ENCODE peak calls at places on chromosomes 12 and 14, in nine cellular contexts. One of them, this sample, is unnamed.

GRCh38 chr14:102927878-102928411 is 5.5 kb downstream of the AMN start:
- DNase-seq in esophagus squamous epithelium: no peak
- DNase-seq in suprapubic skin: no peak
- DNase-seq in cardiac fibroblast: no peak
- DNase-seq in GM20000: no peak
- DNase-seq in left ventricle myocardium inferior: no peak
- DNase-seq in AG10803: no peak
- DNase-seq in pancreas: no peak
- DNase-seq in mammary epithelial cell: no peak
- DNase-seq in this sample: peak; percentile 59

GRCh38 chr14:31941487-31941886 is 135.6 kb upstream of the ARHGAP5 start:
- DNase-seq in esophagus squamous epithelium: no peak
- DNase-seq in suprapubic skin: no peak
- DNase-seq in cardiac fibroblast: no peak
- DNase-seq in GM20000: no peak
- DNase-seq in left ventricle myocardium inferior: no peak
- DNase-seq in AG10803: no peak
- DNase-seq in pancreas: no peak
- DNase-seq in mammary epithelial cell: no peak
- DNase-seq in this sample: no peak

GRCh38 chr14:58628381-58628780 is 9.4 kb upstream of the DACT1 start:
- DNase-seq in esophagus squamous epithelium: no peak
- DNase-seq in suprapubic skin: no peak
- DNase-seq in cardiac fibroblast: no peak
- DNase-seq in GM20000: no peak
- DNase-seq in left ventricle myocardium inferior: no peak
- DNase-seq in AG10803: no peak
- DNase-seq in pancreas: no peak
- DNase-seq in mammary epithelial cell: no peak
- DNase-seq in this sample: peak; percentile 75

GRCh38 chr12:85029456-85029855 is 6.6 kb downstream of the TSPAN19 start:
- DNase-seq in esophagus squamous epithelium: no peak
- DNase-seq in suprapubic skin: no peak
- DNase-seq in cardiac fibroblast: peak; percentile 44
- DNase-seq in GM20000: peak; percentile 10
- DNase-seq in left ventricle myocardium inferior: no peak
- DNase-seq in AG10803: peak; percentile 36
- DNase-seq in pancreas: no peak
- DNase-seq in mammary epithelial cell: peak; percentile 14
- DNase-seq in this sample: no peak

GRCh38 chr14:105905456-105905855 is 379.1 kb downstream of the TMEM121 start:
- DNase-seq in esophagus squamous epithelium: no peak
- DNase-seq in suprapubic skin: no peak
- DNase-seq in cardiac fibroblast: no peak
- DNase-seq in GM20000: no peak
- DNase-seq in left ventricle myocardium inferior: no peak
- DNase-seq in AG10803: no peak
- DNase-seq in pancreas: no peak
- DNase-seq in mammary epithelial cell: no peak
- DNase-seq in this sample: no peak

GRCh38 chr14:35400707-35401421 is 3.7 kb downstream of the NFKBIA start:
- DNase-seq in esophagus squamous epithelium: no peak
- DNase-seq in suprapubic skin: no peak
- DNase-seq in cardiac fibroblast: no peak
- DNase-seq in GM20000: no peak
- DNase-seq in left ventricle myocardium inferior: no peak
- DNase-seq in AG10803: no peak
- DNase-seq in pancreas: no peak
- DNase-seq in mammary epithelial cell: peak; percentile 68
- DNase-seq in this sample: no peak

GRCh38 chr12:122989874-122990400 is 9.5 kb downstream of the ARL6IP4 start:
- DNase-seq in esophagus squamous epithelium: no peak
- DNase-seq in suprapubic skin: no peak
- DNase-seq in cardiac fibroblast: no peak
- DNase-seq in GM20000: peak; percentile 27
- DNase-seq in left ventricle myocardium inferior: no peak
- DNase-seq in AG10803: no peak
- DNase-seq in pancreas: no peak
- DNase-seq in mammary epithelial cell: no peak
- DNase-seq in this sample: no peak

GRCh38 chr12:96985515-96986362 is 78.7 kb downstream of the NEDD1 start:
- DNase-seq in esophagus squamous epithelium: no peak
- DNase-seq in suprapubic skin: no peak
- DNase-seq in cardiac fibroblast: peak; percentile 18
- DNase-seq in GM20000: peak; percentile 79
- DNase-seq in left ventricle myocardium inferior: no peak
- DNase-seq in AG10803: no peak
- DNase-seq in pancreas: peak; percentile 82
- DNase-seq in mammary epithelial cell: no peak
- DNase-seq in this sample: peak; percentile 84

GRCh38 chr14:58978336-58978735 is 210.1 kb upstream of the DAAM1 start:
- DNase-seq in esophagus squamous epithelium: no peak
- DNase-seq in suprapubic skin: no peak
- DNase-seq in cardiac fibroblast: peak; percentile 83
- DNase-seq in GM20000: no peak
- DNase-seq in left ventricle myocardium inferior: peak; percentile 64
- DNase-seq in AG10803: peak; percentile 41
- DNase-seq in pancreas: no peak
- DNase-seq in mammary epithelial cell: no peak
- DNase-seq in this sample: no peak

GRCh38 chr12:109255377-109255776 is 53.7 kb downstream of the FOXN4 start:
- DNase-seq in esophagus squamous epithelium: no peak
- DNase-seq in suprapubic skin: no peak
- DNase-seq in cardiac fibroblast: peak; percentile 69
- DNase-seq in GM20000: no peak
- DNase-seq in left ventricle myocardium inferior: no peak
- DNase-seq in AG10803: peak; percentile 32
- DNase-seq in pancreas: no peak
- DNase-seq in mammary epithelial cell: no peak
- DNase-seq in this sample: no peak

GRCh38 chr12:111754671-111755070 is 12.1 kb upstream of the ALDH2 start:
- DNase-seq in esophagus squamous epithelium: no peak
- DNase-seq in suprapubic skin: no peak
- DNase-seq in cardiac fibroblast: no peak
- DNase-seq in GM20000: no peak
- DNase-seq in left ventricle myocardium inferior: peak; percentile 66
- DNase-seq in AG10803: no peak
- DNase-seq in pancreas: no peak
- DNase-seq in mammary epithelial cell: no peak
- DNase-seq in this sample: no peak

GRCh38 chr12:27572486-27573255 is 48.7 kb downstream of the PPFIBP1 start:
- DNase-seq in esophagus squamous epithelium: no peak
- DNase-seq in suprapubic skin: no peak
- DNase-seq in cardiac fibroblast: peak; percentile 47
- DNase-seq in GM20000: no peak
- DNase-seq in left ventricle myocardium inferior: no peak
- DNase-seq in AG10803: peak; percentile 64
- DNase-seq in pancreas: no peak
- DNase-seq in mammary epithelial cell: no peak
- DNase-seq in this sample: no peak

GRCh38 chr12:15688202-15688736 is 100.9 kb downstream of the EPS8 start:
- DNase-seq in esophagus squamous epithelium: no peak
- DNase-seq in suprapubic skin: peak; percentile 74
- DNase-seq in cardiac fibroblast: peak; percentile 63
- DNase-seq in GM20000: no peak
- DNase-seq in left ventricle myocardium inferior: peak; percentile 60
- DNase-seq in AG10803: no peak
- DNase-seq in pancreas: no peak
- DNase-seq in mammary epithelial cell: no peak
- DNase-seq in this sample: peak; percentile 56

GRCh38 chr14:74508292-74508731 is 14.7 kb downstream of the ISCA2 start:
- DNase-seq in esophagus squamous epithelium: no peak
- DNase-seq in suprapubic skin: no peak
- DNase-seq in cardiac fibroblast: peak; percentile 20
- DNase-seq in GM20000: no peak
- DNase-seq in left ventricle myocardium inferior: no peak
- DNase-seq in AG10803: no peak
- DNase-seq in pancreas: no peak
- DNase-seq in mammary epithelial cell: no peak
- DNase-seq in this sample: peak; percentile 90

GRCh38 chr14:74508844-74509428 is 15.4 kb downstream of the ISCA2 start:
- DNase-seq in esophagus squamous epithelium: no peak
- DNase-seq in suprapubic skin: no peak
- DNase-seq in cardiac fibroblast: no peak
- DNase-seq in GM20000: no peak
- DNase-seq in left ventricle myocardium inferior: no peak
- DNase-seq in AG10803: no peak
- DNase-seq in pancreas: peak; percentile 52
- DNase-seq in mammary epithelial cell: no peak
- DNase-seq in this sample: no peak

GRCh38 chr14:74507085-74507484 is 13.5 kb downstream of the ISCA2 start:
- DNase-seq in esophagus squamous epithelium: no peak
- DNase-seq in suprapubic skin: no peak
- DNase-seq in cardiac fibroblast: no peak
- DNase-seq in GM20000: no peak
- DNase-seq in left ventricle myocardium inferior: no peak
- DNase-seq in AG10803: no peak
- DNase-seq in pancreas: no peak
- DNase-seq in mammary epithelial cell: no peak
- DNase-seq in this sample: no peak

GRCh38 chr14:74506408-74506807 is 12.8 kb downstream of the ISCA2 start:
- DNase-seq in esophagus squamous epithelium: no peak
- DNase-seq in suprapubic skin: no peak
- DNase-seq in cardiac fibroblast: no peak
- DNase-seq in GM20000: no peak
- DNase-seq in left ventricle myocardium inferior: no peak
- DNase-seq in AG10803: no peak
- DNase-seq in pancreas: no peak
- DNase-seq in mammary epithelial cell: no peak
- DNase-seq in this sample: no peak

DNA sequence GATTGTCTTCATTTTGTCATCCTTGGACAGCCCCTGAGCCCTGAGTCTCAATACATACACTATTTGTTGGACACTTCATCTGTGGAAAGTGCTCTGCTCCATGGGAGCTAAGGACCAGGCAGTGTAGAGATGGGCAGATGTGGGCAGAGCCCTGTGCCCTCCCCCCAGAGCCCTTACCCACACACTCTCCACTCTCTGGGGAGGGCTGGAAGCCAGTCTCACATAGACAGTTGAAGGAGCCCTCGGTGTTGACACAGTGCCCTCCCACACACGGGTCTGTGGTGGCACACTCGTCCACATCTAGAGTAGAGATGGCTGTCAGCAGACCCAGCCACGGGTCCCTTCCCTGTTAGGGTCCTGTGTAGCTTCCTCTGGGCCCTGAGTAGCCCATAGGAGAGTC is 14.2 kb downstream of the ISCA2 start:
- DNase-seq in esophagus squamous epithelium: no peak
- DNase-seq in suprapubic skin: no peak
- DNase-seq in cardiac fibroblast: no peak
- DNase-seq in GM20000: no peak
- DNase-seq in left ventricle myocardium inferior: no peak
- DNase-seq in AG10803: no peak
- DNase-seq in pancreas: no peak
- DNase-seq in mammary epithelial cell: no peak
- DNase-seq in this sample: no peak
- TF ChIP-seq CTCF in esophagus squamous epithelium: no peak
- TF ChIP-seq CTCF in suprapubic skin: no peak
- TF ChIP-seq CTCF in cardiac fibroblast: no peak
- TF ChIP-seq CTCF in GM20000: no peak
- TF ChIP-seq CTCF in left ventricle myocardium inferior: no peak
- TF ChIP-seq CTCF in AG10803: no peak
- TF ChIP-seq CTCF in pancreas: no peak
- TF ChIP-seq CTCF in mammary epithelial cell: no peak
- TF ChIP-seq CTCF in this sample: no peak

DNA sequence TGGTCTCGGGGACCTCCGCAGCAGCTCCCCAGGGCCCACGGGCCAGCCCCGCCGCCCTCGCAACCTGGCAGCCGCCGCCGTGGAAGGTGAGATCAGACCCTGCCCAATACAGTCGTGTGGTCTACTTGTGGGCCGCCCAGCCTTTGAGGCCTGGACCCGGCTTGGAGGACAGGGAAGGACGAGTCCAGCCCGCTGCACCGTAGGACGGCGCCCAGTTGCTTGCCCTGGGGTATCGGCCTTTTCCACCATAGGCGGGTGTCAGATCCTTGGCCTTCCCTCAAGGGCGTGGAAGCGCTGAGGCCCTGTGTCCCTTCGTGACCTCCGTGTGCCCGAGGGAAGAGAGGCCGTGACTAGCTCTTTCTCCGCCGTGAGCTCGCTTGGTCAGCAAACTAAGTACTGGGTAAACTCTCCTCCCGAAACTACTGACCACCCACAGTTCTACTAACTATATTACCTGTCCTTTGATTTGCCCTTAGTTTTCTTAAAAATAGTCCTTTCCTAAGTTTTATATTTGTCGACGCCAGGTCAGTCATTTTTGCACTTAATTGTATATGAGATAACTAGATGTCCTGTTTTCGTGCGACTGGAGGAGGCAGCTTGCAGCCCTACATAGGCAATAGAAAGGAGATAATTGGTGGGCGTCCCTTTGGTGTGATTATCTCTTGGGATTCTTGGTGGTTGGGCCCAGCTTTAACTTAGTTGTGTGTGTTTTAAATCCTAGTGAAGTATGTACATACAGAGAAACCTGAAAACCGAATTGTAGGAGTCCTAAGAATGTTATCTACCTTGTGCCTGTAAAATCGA is 766 bp downstream of the SLC25A3 start:
- DNase-seq in esophagus squamous epithelium: no peak
- DNase-seq in suprapubic skin: no peak
- DNase-seq in cardiac fibroblast: peak; percentile 35
- DNase-seq in GM20000: no peak
- DNase-seq in left ventricle myocardium inferior: peak; percentile 41
- DNase-seq in AG10803: peak; percentile 38
- DNase-seq in pancreas: peak; percentile 69
- DNase-seq in mammary epithelial cell: peak; percentile 12
- DNase-seq in this sample: no peak
- TF ChIP-seq CTCF in esophagus squamous epithelium: no peak
- TF ChIP-seq CTCF in suprapubic skin: no peak
- TF ChIP-seq CTCF in cardiac fibroblast: no peak
- TF ChIP-seq CTCF in GM20000: no peak
- TF ChIP-seq CTCF in left ventricle myocardium inferior: no peak
- TF ChIP-seq CTCF in AG10803: no peak
- TF ChIP-seq CTCF in pancreas: no peak
- TF ChIP-seq CTCF in mammary epithelial cell: no peak
- TF ChIP-seq CTCF in this sample: no peak

DNA sequence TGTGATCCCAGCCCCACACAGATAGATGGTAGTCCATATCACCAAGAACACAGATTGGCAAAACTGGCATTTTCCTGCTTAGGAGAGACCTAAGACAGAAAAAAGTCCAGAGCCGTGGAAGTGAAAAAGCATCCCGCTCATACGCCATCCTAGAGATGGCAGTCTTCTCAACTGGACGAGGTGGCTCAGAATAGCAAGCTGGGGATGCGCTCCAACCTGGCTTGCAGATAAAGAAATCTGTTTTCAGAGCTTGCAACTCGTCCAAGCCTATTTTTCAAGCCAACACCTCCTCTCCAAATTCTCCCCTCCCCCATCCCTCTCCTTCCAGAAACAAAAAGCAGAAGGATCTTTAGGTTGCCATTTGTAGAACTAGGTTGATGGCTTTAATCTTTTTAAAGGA is 74.3 kb upstream of the OTX2 start:
- DNase-seq in esophagus squamous epithelium: no peak
- DNase-seq in suprapubic skin: no peak
- DNase-seq in cardiac fibroblast: no peak
- DNase-seq in GM20000: no peak
- DNase-seq in left ventricle myocardium inferior: no peak
- DNase-seq in AG10803: no peak
- DNase-seq in pancreas: no peak
- DNase-seq in mammary epithelial cell: no peak
- DNase-seq in this sample: no peak
- TF ChIP-seq CTCF in esophagus squamous epithelium: no peak
- TF ChIP-seq CTCF in suprapubic skin: no peak
- TF ChIP-seq CTCF in cardiac fibroblast: no peak
- TF ChIP-seq CTCF in GM20000: no peak
- TF ChIP-seq CTCF in left ventricle myocardium inferior: no peak
- TF ChIP-seq CTCF in AG10803: no peak
- TF ChIP-seq CTCF in pancreas: no peak
- TF ChIP-seq CTCF in mammary epithelial cell: no peak
- TF ChIP-seq CTCF in this sample: peak; percentile 22

GRCh38 chr12:117818400-117818799 is 150.4 kb downstream of the KSR2 start:
- DNase-seq in esophagus squamous epithelium: no peak
- DNase-seq in suprapubic skin: no peak
- DNase-seq in cardiac fibroblast: no peak
- DNase-seq in GM20000: no peak
- DNase-seq in left ventricle myocardium inferior: no peak
- DNase-seq in AG10803: no peak
- DNase-seq in pancreas: no peak
- DNase-seq in mammary epithelial cell: no peak
- DNase-seq in this sample: no peak
- TF ChIP-seq CTCF in esophagus squamous epithelium: no peak
- TF ChIP-seq CTCF in suprapubic skin: no peak
- TF ChIP-seq CTCF in cardiac fibroblast: no peak
- TF ChIP-seq CTCF in GM20000: no peak
- TF ChIP-seq CTCF in left ventricle myocardium inferior: no peak
- TF ChIP-seq CTCF in AG10803: no peak
- TF ChIP-seq CTCF in pancreas: no peak
- TF ChIP-seq CTCF in mammary epithelial cell: no peak
- TF ChIP-seq CTCF in this sample: no peak

This sample was measured in H9.